ENCODE peak calls at places on chromosomes 12 and 14, in ten cellular contexts. One of them, this sample, is unnamed.

GRCh38 chr14:73753887-73754880 is 40.0 kb upstream of the PNMA1 start:
- DNase-seq in skeletal muscle cell: no peak
- DNase-seq in cardiac muscle cell: peak
- DNase-seq in IMR-90: no peak
- DNase-seq in RWPE1: no peak
- DNase-seq in AG10803: peak
- DNase-seq in anterior cingulate cortex: peak
- DNase-seq in NCI-H2081: no peak
- DNase-seq in CD8-positive, alpha-beta memory T cell: no peak
- DNase-seq in SK-N-DZ: no peak
- DNase-seq in this sample: no peak

GRCh38 chr12:24034894-24035293 is 85.4 kb upstream of the SOX5 start:
- DNase-seq in skeletal muscle cell: no peak
- DNase-seq in cardiac muscle cell: no peak
- DNase-seq in IMR-90: no peak
- DNase-seq in RWPE1: no peak
- DNase-seq in AG10803: no peak
- DNase-seq in anterior cingulate cortex: no peak
- DNase-seq in NCI-H2081: no peak
- DNase-seq in CD8-positive, alpha-beta memory T cell: no peak
- DNase-seq in SK-N-DZ: no peak
- DNase-seq in this sample: no peak

GRCh38 chr12:92505373-92506340 is 197.1 kb upstream of the PLEKHG7 start:
- DNase-seq in skeletal muscle cell: peak
- DNase-seq in cardiac muscle cell: no peak
- DNase-seq in IMR-90: peak
- DNase-seq in RWPE1: no peak
- DNase-seq in AG10803: peak
- DNase-seq in anterior cingulate cortex: no peak
- DNase-seq in NCI-H2081: no peak
- DNase-seq in CD8-positive, alpha-beta memory T cell: peak
- DNase-seq in SK-N-DZ: no peak
- DNase-seq in this sample: no peak

GRCh38 chr14:100891051-100891450 is 12.5 kb downstream of the RTL1 start:
- DNase-seq in skeletal muscle cell: no peak
- DNase-seq in cardiac muscle cell: no peak
- DNase-seq in IMR-90: no peak
- DNase-seq in RWPE1: no peak
- DNase-seq in AG10803: no peak
- DNase-seq in anterior cingulate cortex: no peak
- DNase-seq in NCI-H2081: no peak
- DNase-seq in CD8-positive, alpha-beta memory T cell: peak
- DNase-seq in SK-N-DZ: no peak
- DNase-seq in this sample: no peak

GRCh38 chr14:100658514-100658886 is 68.2 kb upstream of the DLK1 start:
- DNase-seq in skeletal muscle cell: no peak
- DNase-seq in cardiac muscle cell: no peak
- DNase-seq in IMR-90: no peak
- DNase-seq in RWPE1: no peak
- DNase-seq in AG10803: no peak
- DNase-seq in anterior cingulate cortex: no peak
- DNase-seq in NCI-H2081: no peak
- DNase-seq in CD8-positive, alpha-beta memory T cell: no peak
- DNase-seq in SK-N-DZ: no peak
- DNase-seq in this sample: no peak

GRCh38 chr14:95892142-95892541 is 15.5 kb downstream of the TUNAR start:
- DNase-seq in skeletal muscle cell: no peak
- DNase-seq in cardiac muscle cell: no peak
- DNase-seq in IMR-90: no peak
- DNase-seq in RWPE1: no peak
- DNase-seq in AG10803: no peak
- DNase-seq in anterior cingulate cortex: no peak
- DNase-seq in NCI-H2081: no peak
- DNase-seq in CD8-positive, alpha-beta memory T cell: no peak
- DNase-seq in SK-N-DZ: no peak
- DNase-seq in this sample: no peak

GRCh38 chr14:55508676-55509075 is 68.3 kb upstream of the TBPL2 start:
- DNase-seq in skeletal muscle cell: no peak
- DNase-seq in cardiac muscle cell: no peak
- DNase-seq in IMR-90: no peak
- DNase-seq in RWPE1: no peak
- DNase-seq in AG10803: peak
- DNase-seq in anterior cingulate cortex: no peak
- DNase-seq in NCI-H2081: no peak
- DNase-seq in CD8-positive, alpha-beta memory T cell: no peak
- DNase-seq in SK-N-DZ: no peak
- DNase-seq in this sample: no peak

GRCh38 chr12:54486173-54486867 is 11.2 kb upstream of the NCKAP1L start:
- DNase-seq in skeletal muscle cell: no peak
- DNase-seq in cardiac muscle cell: no peak
- DNase-seq in IMR-90: no peak
- DNase-seq in RWPE1: no peak
- DNase-seq in AG10803: no peak
- DNase-seq in anterior cingulate cortex: no peak
- DNase-seq in NCI-H2081: no peak
- DNase-seq in CD8-positive, alpha-beta memory T cell: no peak
- DNase-seq in SK-N-DZ: no peak
- DNase-seq in this sample: no peak

GRCh38 chr14:101464310-101464983 is 96.8 kb upstream of the DIO3 start:
- DNase-seq in skeletal muscle cell: no peak
- DNase-seq in cardiac muscle cell: no peak
- DNase-seq in IMR-90: no peak
- DNase-seq in RWPE1: no peak
- DNase-seq in AG10803: no peak
- DNase-seq in anterior cingulate cortex: no peak
- DNase-seq in NCI-H2081: no peak
- DNase-seq in CD8-positive, alpha-beta memory T cell: no peak
- DNase-seq in SK-N-DZ: no peak
- DNase-seq in this sample: no peak

GRCh38 chr12:57514720-57515467 is 5.4 kb downstream of the DDIT3 start:
- DNase-seq in skeletal muscle cell: no peak
- DNase-seq in cardiac muscle cell: no peak
- DNase-seq in IMR-90: no peak
- DNase-seq in RWPE1: no peak
- DNase-seq in AG10803: no peak
- DNase-seq in anterior cingulate cortex: no peak
- DNase-seq in NCI-H2081: peak
- DNase-seq in CD8-positive, alpha-beta memory T cell: no peak
- DNase-seq in SK-N-DZ: no peak
- DNase-seq in this sample: no peak

GRCh38 chr12:113092478-113093408 is 36.2 kb downstream of the DTX1 start:
- DNase-seq in skeletal muscle cell: no peak
- DNase-seq in cardiac muscle cell: peak
- DNase-seq in IMR-90: no peak
- DNase-seq in RWPE1: peak
- DNase-seq in AG10803: no peak
- DNase-seq in anterior cingulate cortex: no peak
- DNase-seq in NCI-H2081: no peak
- DNase-seq in CD8-positive, alpha-beta memory T cell: no peak
- DNase-seq in SK-N-DZ: no peak
- DNase-seq in this sample: no peak

GRCh38 chr14:21528381-21529348 is 2.5 kb upstream of the SALL2 start:
- DNase-seq in skeletal muscle cell: no peak
- DNase-seq in cardiac muscle cell: no peak
- DNase-seq in IMR-90: peak
- DNase-seq in RWPE1: no peak
- DNase-seq in AG10803: no peak
- DNase-seq in anterior cingulate cortex: no peak
- DNase-seq in NCI-H2081: no peak
- DNase-seq in CD8-positive, alpha-beta memory T cell: no peak
- DNase-seq in SK-N-DZ: no peak
- DNase-seq in this sample: peak

GRCh38 chr12:25648460-25648859 is 95.4 kb upstream of the LMNTD1 start:
- DNase-seq in skeletal muscle cell: peak
- DNase-seq in cardiac muscle cell: peak
- DNase-seq in IMR-90: peak
- DNase-seq in RWPE1: peak
- DNase-seq in AG10803: peak
- DNase-seq in anterior cingulate cortex: peak
- DNase-seq in NCI-H2081: peak
- DNase-seq in CD8-positive, alpha-beta memory T cell: no peak
- DNase-seq in SK-N-DZ: peak
- DNase-seq in this sample: peak

GRCh38 chr14:102043251-102044025 is 43.4 kb downstream of the HSP90AA1 start:
- DNase-seq in skeletal muscle cell: no peak
- DNase-seq in cardiac muscle cell: no peak
- DNase-seq in IMR-90: no peak
- DNase-seq in RWPE1: no peak
- DNase-seq in AG10803: peak
- DNase-seq in anterior cingulate cortex: peak
- DNase-seq in NCI-H2081: no peak
- DNase-seq in CD8-positive, alpha-beta memory T cell: no peak
- DNase-seq in SK-N-DZ: no peak
- DNase-seq in this sample: no peak

GRCh38 chr14:104136472-104137296 is 1.7 kb upstream of the KIF26A start:
- DNase-seq in skeletal muscle cell: no peak
- DNase-seq in cardiac muscle cell: no peak
- DNase-seq in IMR-90: no peak
- DNase-seq in RWPE1: no peak
- DNase-seq in AG10803: no peak
- DNase-seq in anterior cingulate cortex: no peak
- DNase-seq in NCI-H2081: no peak
- DNase-seq in CD8-positive, alpha-beta memory T cell: peak
- DNase-seq in SK-N-DZ: no peak
- DNase-seq in this sample: no peak

GRCh38 chr12:66683822-66684221 is 4.9 kb upstream of the GRIP1 start:
- DNase-seq in skeletal muscle cell: no peak
- DNase-seq in cardiac muscle cell: no peak
- DNase-seq in IMR-90: no peak
- DNase-seq in RWPE1: no peak
- DNase-seq in AG10803: no peak
- DNase-seq in anterior cingulate cortex: no peak
- DNase-seq in NCI-H2081: no peak
- DNase-seq in CD8-positive, alpha-beta memory T cell: no peak
- DNase-seq in SK-N-DZ: no peak
- DNase-seq in this sample: no peak

GRCh38 chr12:124716208-124717141 is 147.2 kb downstream of the SCARB1 start:
- DNase-seq in skeletal muscle cell: no peak
- DNase-seq in cardiac muscle cell: no peak
- DNase-seq in IMR-90: no peak
- DNase-seq in RWPE1: no peak
- DNase-seq in AG10803: no peak
- DNase-seq in anterior cingulate cortex: no peak
- DNase-seq in NCI-H2081: no peak
- DNase-seq in CD8-positive, alpha-beta memory T cell: no peak
- DNase-seq in SK-N-DZ: no peak
- DNase-seq in this sample: no peak

GRCh38 chr12:10722502-10722904 is 620 bp downstream of the YBX3 start:
- DNase-seq in skeletal muscle cell: peak
- DNase-seq in cardiac muscle cell: peak
- DNase-seq in IMR-90: peak
- DNase-seq in RWPE1: peak
- DNase-seq in AG10803: peak
- DNase-seq in anterior cingulate cortex: no peak
- DNase-seq in NCI-H2081: peak
- DNase-seq in CD8-positive, alpha-beta memory T cell: peak
- DNase-seq in SK-N-DZ: no peak
- DNase-seq in this sample: peak

GRCh38 chr12:125210104-125210755 is 145.0 kb downstream of the AACS start:
- DNase-seq in skeletal muscle cell: no peak
- DNase-seq in cardiac muscle cell: no peak
- DNase-seq in IMR-90: no peak
- DNase-seq in RWPE1: no peak
- DNase-seq in AG10803: no peak
- DNase-seq in anterior cingulate cortex: no peak
- DNase-seq in NCI-H2081: no peak
- DNase-seq in CD8-positive, alpha-beta memory T cell: no peak
- DNase-seq in SK-N-DZ: no peak
- DNase-seq in this sample: no peak

GRCh38 chr12:73769337-73769736 is 768.3 kb upstream of the ATXN7L3B start:
- DNase-seq in skeletal muscle cell: no peak
- DNase-seq in cardiac muscle cell: no peak
- DNase-seq in IMR-90: no peak
- DNase-seq in RWPE1: no peak
- DNase-seq in AG10803: no peak
- DNase-seq in anterior cingulate cortex: no peak
- DNase-seq in NCI-H2081: no peak
- DNase-seq in CD8-positive, alpha-beta memory T cell: no peak
- DNase-seq in SK-N-DZ: no peak
- DNase-seq in this sample: no peak

GRCh38 chr12:71158361-71158882 is 623 bp upstream of the TSPAN8 start:
- DNase-seq in skeletal muscle cell: no peak
- DNase-seq in cardiac muscle cell: no peak
- DNase-seq in IMR-90: no peak
- DNase-seq in RWPE1: no peak
- DNase-seq in AG10803: no peak
- DNase-seq in anterior cingulate cortex: no peak
- DNase-seq in NCI-H2081: peak
- DNase-seq in CD8-positive, alpha-beta memory T cell: no peak
- DNase-seq in SK-N-DZ: no peak
- DNase-seq in this sample: peak

GRCh38 chr14:60632777-60633176 is 16.5 kb downstream of the SIX1 start:
- DNase-seq in skeletal muscle cell: no peak
- DNase-seq in cardiac muscle cell: no peak
- DNase-seq in IMR-90: no peak
- DNase-seq in RWPE1: no peak
- DNase-seq in AG10803: no peak
- DNase-seq in anterior cingulate cortex: no peak
- DNase-seq in NCI-H2081: no peak
- DNase-seq in CD8-positive, alpha-beta memory T cell: no peak
- DNase-seq in SK-N-DZ: no peak
- DNase-seq in this sample: peak

GRCh38 chr12:50201987-50202521 is 34.9 kb upstream of the CERS5 start:
- DNase-seq in skeletal muscle cell: peak
- DNase-seq in cardiac muscle cell: no peak
- DNase-seq in IMR-90: peak
- DNase-seq in RWPE1: peak
- DNase-seq in AG10803: peak
- DNase-seq in anterior cingulate cortex: no peak
- DNase-seq in NCI-H2081: no peak
- DNase-seq in CD8-positive, alpha-beta memory T cell: no peak
- DNase-seq in SK-N-DZ: no peak
- DNase-seq in this sample: peak

GRCh38 chr12:106144847-106145246 is 6.1 kb upstream of the NUAK1 start:
- DNase-seq in skeletal muscle cell: no peak
- DNase-seq in cardiac muscle cell: no peak
- DNase-seq in IMR-90: peak
- DNase-seq in RWPE1: no peak
- DNase-seq in AG10803: peak
- DNase-seq in anterior cingulate cortex: no peak
- DNase-seq in NCI-H2081: no peak
- DNase-seq in CD8-positive, alpha-beta memory T cell: no peak
- DNase-seq in SK-N-DZ: no peak
- DNase-seq in this sample: no peak

GRCh38 chr12:115932073-115932472 is 345.4 kb downstream of the MED13L start:
- DNase-seq in skeletal muscle cell: no peak
- DNase-seq in cardiac muscle cell: no peak
- DNase-seq in IMR-90: no peak
- DNase-seq in RWPE1: no peak
- DNase-seq in AG10803: no peak
- DNase-seq in anterior cingulate cortex: no peak
- DNase-seq in NCI-H2081: no peak
- DNase-seq in CD8-positive, alpha-beta memory T cell: no peak
- DNase-seq in SK-N-DZ: no peak
- DNase-seq in this sample: no peak

GRCh38 chr12:38144601-38145436 is 171.8 kb upstream of the ALG10B start:
- DNase-seq in skeletal muscle cell: no peak
- DNase-seq in cardiac muscle cell: no peak
- DNase-seq in IMR-90: no peak
- DNase-seq in RWPE1: peak
- DNase-seq in AG10803: no peak
- DNase-seq in anterior cingulate cortex: no peak
- DNase-seq in NCI-H2081: no peak
- DNase-seq in CD8-positive, alpha-beta memory T cell: no peak
- DNase-seq in SK-N-DZ: no peak
- DNase-seq in this sample: no peak

GRCh38 chr12:56885316-56885715 is 48.9 kb downstream of the SDR9C7 start:
- DNase-seq in skeletal muscle cell: no peak
- DNase-seq in cardiac muscle cell: no peak
- DNase-seq in IMR-90: no peak
- DNase-seq in RWPE1: no peak
- DNase-seq in AG10803: no peak
- DNase-seq in anterior cingulate cortex: no peak
- DNase-seq in NCI-H2081: no peak
- DNase-seq in CD8-positive, alpha-beta memory T cell: no peak
- DNase-seq in SK-N-DZ: no peak
- DNase-seq in this sample: no peak

GRCh38 chr12:131001493-131001892 is 47.8 kb downstream of the ADGRD1 start:
- DNase-seq in skeletal muscle cell: no peak
- DNase-seq in cardiac muscle cell: no peak
- DNase-seq in IMR-90: no peak
- DNase-seq in RWPE1: no peak
- DNase-seq in AG10803: no peak
- DNase-seq in anterior cingulate cortex: no peak
- DNase-seq in NCI-H2081: no peak
- DNase-seq in CD8-positive, alpha-beta memory T cell: no peak
- DNase-seq in SK-N-DZ: no peak
- DNase-seq in this sample: no peak

This sample was measured in NCI-H526 treated with DMSO at 0.1 percent for 48 hours.